ENCODE peak calls at places on chromosomes 3 and 15, in eight cellular contexts. One of them, this sample, is unnamed.

GRCh38 chr15:89704411-89704810 is 13.8 kb downstream of the WDR93 start:
- DNase-seq in RWPE2: no peak
- DNase-seq in AG04450: no peak
- DNase-seq in fibroblast of lung: peak; percentile 1
- DNase-seq in cardiac muscle cell: no peak
- DNase-seq in PC-9: no peak
- DNase-seq in substantia nigra: no peak
- DNase-seq in Panc1: no peak
- DNase-seq in this sample: no peak

GRCh38 chr15:86255247-86255646 is 175.6 kb downstream of the AGBL1 start:
- DNase-seq in cardiac muscle cell: no peak
- DNase-seq in Panc1: no peak
- DNase-seq in PC-9: no peak
- DNase-seq in AG04450: no peak
- DNase-seq in RWPE2: no peak
- DNase-seq in substantia nigra: no peak
- DNase-seq in fibroblast of lung: no peak
- DNase-seq in this sample: no peak

GRCh38 chr3:49724586-49724985 is 835 bp upstream of the GMPPB start:
- DNase-seq in cardiac muscle cell: no peak
- DNase-seq in Panc1: no peak
- DNase-seq in substantia nigra: no peak
- DNase-seq in AG04450: no peak
- DNase-seq in PC-9: no peak
- DNase-seq in RWPE2: peak; percentile 49
- DNase-seq in fibroblast of lung: no peak
- DNase-seq in this sample: no peak

GRCh38 chr3:138933981-138934691 is 12.8 kb downstream of the FOXL2 start:
- DNase-seq in AG04450: no peak
- DNase-seq in cardiac muscle cell: no peak
- DNase-seq in fibroblast of lung: no peak
- DNase-seq in Panc1: no peak
- DNase-seq in PC-9: no peak
- DNase-seq in RWPE2: no peak
- DNase-seq in substantia nigra: no peak
- DNase-seq in this sample: no peak

GRCh38 chr3:182182531-182182968 is 470.8 kb downstream of the SOX2 start:
- DNase-seq in fibroblast of lung: peak; percentile 57
- DNase-seq in cardiac muscle cell: no peak
- DNase-seq in AG04450: no peak
- DNase-seq in substantia nigra: no peak
- DNase-seq in PC-9: peak; percentile 60
- DNase-seq in RWPE2: peak; percentile 87
- DNase-seq in Panc1: no peak
- DNase-seq in this sample: no peak

GRCh38 chr15:33311312-33311971 is 675 bp downstream of the RYR3 start:
- DNase-seq in RWPE2: peak; percentile 69
- DNase-seq in cardiac muscle cell: peak; percentile 11
- DNase-seq in fibroblast of lung: no peak
- DNase-seq in PC-9: no peak
- DNase-seq in substantia nigra: no peak
- DNase-seq in Panc1: no peak
- DNase-seq in AG04450: no peak
- DNase-seq in this sample: no peak

GRCh38 chr3:13544293-13544831 is 4.6 kb upstream of the FBLN2 start:
- DNase-seq in AG04450: no peak
- DNase-seq in substantia nigra: no peak
- DNase-seq in RWPE2: no peak
- DNase-seq in cardiac muscle cell: no peak
- DNase-seq in fibroblast of lung: peak; percentile 97
- DNase-seq in Panc1: no peak
- DNase-seq in PC-9: no peak
- DNase-seq in this sample: no peak

GRCh38 chr3:124510290-124510689 is 220.0 kb upstream of the UMPS start:
- DNase-seq in RWPE2: no peak
- DNase-seq in Panc1: no peak
- DNase-seq in cardiac muscle cell: no peak
- DNase-seq in fibroblast of lung: peak; percentile 80
- DNase-seq in AG04450: peak; percentile 6
- DNase-seq in substantia nigra: no peak
- DNase-seq in PC-9: no peak
- DNase-seq in this sample: no peak

GRCh38 chr15:94348084-94348483 is 116.7 kb downstream of the MCTP2 start:
- DNase-seq in RWPE2: no peak
- DNase-seq in fibroblast of lung: no peak
- DNase-seq in AG04450: no peak
- DNase-seq in substantia nigra: no peak
- DNase-seq in cardiac muscle cell: no peak
- DNase-seq in Panc1: no peak
- DNase-seq in PC-9: no peak
- DNase-seq in this sample: no peak

GRCh38 chr3:81463761-81464160 is 297.7 kb downstream of the GBE1 start:
- DNase-seq in Panc1: no peak
- DNase-seq in substantia nigra: no peak
- DNase-seq in PC-9: no peak
- DNase-seq in AG04450: no peak
- DNase-seq in RWPE2: no peak
- DNase-seq in fibroblast of lung: no peak
- DNase-seq in cardiac muscle cell: no peak
- DNase-seq in this sample: no peak

GRCh38 chr3:41464401-41464800 is 265.1 kb downstream of the CTNNB1 start:
- DNase-seq in Panc1: no peak
- DNase-seq in cardiac muscle cell: no peak
- DNase-seq in RWPE2: no peak
- DNase-seq in fibroblast of lung: peak; percentile 35
- DNase-seq in substantia nigra: no peak
- DNase-seq in AG04450: no peak
- DNase-seq in PC-9: no peak
- DNase-seq in this sample: no peak

GRCh38 chr3:27943106-27943505 is 221.0 kb upstream of the EOMES start:
- DNase-seq in RWPE2: no peak
- DNase-seq in fibroblast of lung: no peak
- DNase-seq in cardiac muscle cell: peak; percentile 55
- DNase-seq in substantia nigra: no peak
- DNase-seq in AG04450: no peak
- DNase-seq in Panc1: no peak
- DNase-seq in PC-9: no peak
- DNase-seq in this sample: no peak

GRCh38 chr15:22810735-22811338 is 24.4 kb downstream of the NIPA1 start:
- DNase-seq in Panc1: no peak
- DNase-seq in AG04450: no peak
- DNase-seq in fibroblast of lung: no peak
- DNase-seq in cardiac muscle cell: no peak
- DNase-seq in PC-9: no peak
- DNase-seq in substantia nigra: no peak
- DNase-seq in RWPE2: peak; percentile 64
- DNase-seq in this sample: no peak

GRCh38 chr3:156218353-156218744 is 98.0 kb downstream of the KCNAB1 start:
- DNase-seq in fibroblast of lung: peak; percentile 52
- DNase-seq in PC-9: peak; percentile 56
- DNase-seq in cardiac muscle cell: no peak
- DNase-seq in RWPE2: no peak
- DNase-seq in substantia nigra: no peak
- DNase-seq in AG04450: no peak
- DNase-seq in Panc1: no peak
- DNase-seq in this sample: no peak

GRCh38 chr3:143328459-143328858 is 208.9 kb downstream of the CHST2 start:
- DNase-seq in AG04450: no peak
- DNase-seq in RWPE2: no peak
- DNase-seq in substantia nigra: no peak
- DNase-seq in cardiac muscle cell: no peak
- DNase-seq in PC-9: no peak
- DNase-seq in Panc1: no peak
- DNase-seq in fibroblast of lung: no peak
- DNase-seq in this sample: no peak

GRCh38 chr15:64693134-64693533 is 82.3 kb downstream of the RBPMS2 start:
- DNase-seq in fibroblast of lung: peak; percentile 91
- DNase-seq in Panc1: no peak
- DNase-seq in PC-9: no peak
- DNase-seq in AG04450: peak; percentile 83
- DNase-seq in cardiac muscle cell: no peak
- DNase-seq in substantia nigra: no peak
- DNase-seq in RWPE2: no peak
- DNase-seq in this sample: no peak

GRCh38 chr3:135911106-135911505 is 54.4 kb upstream of the PPP2R3A start:
- DNase-seq in PC-9: no peak
- DNase-seq in substantia nigra: no peak
- DNase-seq in Panc1: no peak
- DNase-seq in AG04450: no peak
- DNase-seq in fibroblast of lung: no peak
- DNase-seq in RWPE2: no peak
- DNase-seq in cardiac muscle cell: no peak
- DNase-seq in this sample: no peak

GRCh38 chr3:117485841-117486240 is 776.3 kb downstream of the TUSC7 start:
- DNase-seq in Panc1: no peak
- DNase-seq in substantia nigra: no peak
- DNase-seq in RWPE2: no peak
- DNase-seq in fibroblast of lung: no peak
- DNase-seq in cardiac muscle cell: no peak
- DNase-seq in PC-9: no peak
- DNase-seq in AG04450: no peak
- DNase-seq in this sample: no peak

GRCh38 chr15:67833504-67834248 is 6.2 kb downstream of the RNU6-1 start:
- DNase-seq in substantia nigra: no peak
- DNase-seq in AG04450: no peak
- DNase-seq in cardiac muscle cell: peak; percentile 72
- DNase-seq in Panc1: no peak
- DNase-seq in PC-9: no peak
- DNase-seq in RWPE2: peak; percentile 72
- DNase-seq in fibroblast of lung: no peak
- DNase-seq in this sample: no peak

GRCh38 chr3:151795276-151795675 is 18.6 kb upstream of the AADAC start:
- DNase-seq in RWPE2: no peak
- DNase-seq in cardiac muscle cell: no peak
- DNase-seq in Panc1: peak; percentile 36
- DNase-seq in AG04450: peak; percentile 36
- DNase-seq in PC-9: no peak
- DNase-seq in substantia nigra: no peak
- DNase-seq in fibroblast of lung: peak; percentile 87
- DNase-seq in this sample: no peak

GRCh38 chr3:32814371-32814770 is 3.4 kb upstream of the TRIM71 start:
- DNase-seq in Panc1: no peak
- DNase-seq in AG04450: no peak
- DNase-seq in RWPE2: no peak
- DNase-seq in fibroblast of lung: no peak
- DNase-seq in PC-9: no peak
- DNase-seq in cardiac muscle cell: no peak
- DNase-seq in substantia nigra: no peak
- DNase-seq in this sample: no peak
- H3K27ac ChIP-seq in Panc1: no peak overlapping the region
- H3K27ac ChIP-seq in AG04450: no peak overlapping the region
- H3K27ac ChIP-seq in RWPE2: no peak overlapping the region
- H3K27ac ChIP-seq in fibroblast of lung: no peak overlapping the region
- H3K27ac ChIP-seq in PC-9: no peak overlapping the region
- H3K27ac ChIP-seq in cardiac muscle cell: no peak overlapping the region
- H3K27ac ChIP-seq in substantia nigra: no peak overlapping the region
- H3K27ac ChIP-seq in this sample: no peak overlapping the region

GRCh38 chr15:51044037-51044712 is 50.5 kb downstream of the TNFAIP8L3 start:
- DNase-seq in cardiac muscle cell: no peak
- DNase-seq in fibroblast of lung: no peak
- DNase-seq in RWPE2: no peak
- DNase-seq in AG04450: no peak
- DNase-seq in substantia nigra: no peak
- DNase-seq in PC-9: no peak
- DNase-seq in Panc1: no peak
- DNase-seq in this sample: no peak
- H3K27ac ChIP-seq in cardiac muscle cell: no peak overlapping the region
- H3K27ac ChIP-seq in fibroblast of lung: no peak overlapping the region
- H3K27ac ChIP-seq in RWPE2: no peak overlapping the region
- H3K27ac ChIP-seq in AG04450: no peak overlapping the region
- H3K27ac ChIP-seq in substantia nigra: no peak overlapping the region
- H3K27ac ChIP-seq in PC-9: no peak overlapping the region
- H3K27ac ChIP-seq in Panc1: no peak overlapping the region
- H3K27ac ChIP-seq in this sample: no peak overlapping the region

DNA sequence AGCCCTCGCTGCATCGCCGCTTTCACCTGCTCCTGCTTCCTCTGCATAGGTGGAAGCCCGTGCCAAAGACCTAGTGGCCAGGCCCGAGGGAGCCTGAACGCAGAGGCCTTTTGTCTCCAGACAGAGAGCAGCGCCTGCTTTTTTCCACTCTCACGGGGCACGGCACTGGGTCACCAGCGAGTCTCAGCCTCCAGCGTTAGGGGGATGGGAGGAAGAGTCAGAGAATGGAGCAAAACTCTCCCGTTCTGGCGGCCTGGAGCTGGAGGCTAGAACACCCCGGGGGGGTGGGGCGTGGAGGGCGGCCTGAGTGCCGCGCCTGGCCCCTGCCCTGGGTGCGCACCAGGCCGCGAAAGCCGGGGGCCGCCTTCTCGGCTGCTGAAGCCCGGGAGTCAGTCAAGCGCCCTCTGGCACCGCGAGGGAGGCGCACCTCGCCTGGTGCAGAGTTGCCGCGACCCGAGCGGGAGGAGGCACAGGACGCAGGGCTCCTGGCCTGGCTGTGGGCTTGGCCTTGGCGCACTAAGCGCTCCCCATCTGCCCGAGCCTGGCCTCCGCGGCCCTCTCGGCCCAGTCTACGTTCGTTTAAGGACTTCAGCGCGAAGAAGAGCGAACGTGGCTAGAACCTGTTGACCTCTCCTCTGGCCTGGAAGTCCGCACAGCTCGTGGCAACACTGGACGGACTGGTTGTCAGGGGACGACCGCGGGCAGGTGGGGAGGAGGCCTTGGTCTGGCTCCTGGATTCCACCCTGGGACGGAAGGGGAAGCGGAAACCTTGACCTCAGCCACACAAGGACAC is 21.5 kb downstream of the NR2F2 start:
- DNase-seq in PC-9: no peak
- DNase-seq in AG04450: no peak
- DNase-seq in cardiac muscle cell: peak; percentile 51
- DNase-seq in RWPE2: no peak
- DNase-seq in Panc1: no peak
- DNase-seq in fibroblast of lung: peak; percentile 41
- DNase-seq in substantia nigra: no peak
- DNase-seq in this sample: no peak
- H3K27ac ChIP-seq in PC-9: no peak overlapping the region
- H3K27ac ChIP-seq in AG04450: peak overlapping the region; percentile 77
- H3K27ac ChIP-seq in cardiac muscle cell: no peak overlapping the region
- H3K27ac ChIP-seq in RWPE2: no peak overlapping the region
- H3K27ac ChIP-seq in Panc1: no peak overlapping the region
- H3K27ac ChIP-seq in fibroblast of lung: peak overlapping the region; percentile 79
- H3K27ac ChIP-seq in substantia nigra: peak overlapping the region; percentile 33
- H3K27ac ChIP-seq in this sample: peak overlapping the region; percentile 80

DNA sequence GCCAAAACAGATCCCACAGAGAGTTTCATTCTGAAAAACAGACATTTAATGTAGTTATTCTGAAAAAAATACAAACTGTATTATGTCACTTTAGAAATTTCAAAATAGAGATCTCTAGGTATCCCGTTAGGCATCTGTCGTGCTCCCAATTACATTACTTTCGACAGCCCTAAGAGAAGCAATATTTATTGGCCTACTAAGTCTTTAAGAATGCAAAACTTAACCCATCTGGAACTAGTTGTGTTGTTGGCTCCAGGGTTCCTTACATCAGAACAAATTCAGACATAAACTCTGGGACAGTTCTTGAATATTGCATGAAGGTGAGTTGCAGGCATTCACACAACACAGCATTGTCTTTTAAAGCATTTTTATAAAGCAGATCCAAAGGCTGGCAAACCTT is 498.5 kb downstream of the FHIT start:
- DNase-seq in AG04450: no peak
- DNase-seq in cardiac muscle cell: no peak
- DNase-seq in Panc1: no peak
- DNase-seq in RWPE2: no peak
- DNase-seq in PC-9: no peak
- DNase-seq in substantia nigra: no peak
- DNase-seq in fibroblast of lung: peak; percentile 34
- DNase-seq in this sample: no peak
- H3K27ac ChIP-seq in AG04450: no peak overlapping the region
- H3K27ac ChIP-seq in cardiac muscle cell: no peak overlapping the region
- H3K27ac ChIP-seq in Panc1: no peak overlapping the region
- H3K27ac ChIP-seq in RWPE2: no peak overlapping the region
- H3K27ac ChIP-seq in PC-9: no peak overlapping the region
- H3K27ac ChIP-seq in substantia nigra: no peak overlapping the region
- H3K27ac ChIP-seq in fibroblast of lung: no peak overlapping the region
- H3K27ac ChIP-seq in this sample: no peak overlapping the region

GRCh38 chr15:25172691-25173090 is 217.9 kb downstream of the SNRPN start:
- DNase-seq in RWPE2: no peak
- DNase-seq in cardiac muscle cell: no peak
- DNase-seq in AG04450: no peak
- DNase-seq in Panc1: no peak
- DNase-seq in fibroblast of lung: no peak
- DNase-seq in PC-9: no peak
- DNase-seq in substantia nigra: no peak
- DNase-seq in this sample: peak; percentile 31
- H3K27ac ChIP-seq in RWPE2: no peak overlapping the region
- H3K27ac ChIP-seq in cardiac muscle cell: no peak overlapping the region
- H3K27ac ChIP-seq in AG04450: no peak overlapping the region
- H3K27ac ChIP-seq in Panc1: no peak overlapping the region
- H3K27ac ChIP-seq in fibroblast of lung: no peak overlapping the region
- H3K27ac ChIP-seq in PC-9: no peak overlapping the region
- H3K27ac ChIP-seq in substantia nigra: no peak overlapping the region
- H3K27ac ChIP-seq in this sample: no peak overlapping the region